ENCODE peak calls at places on chromosome 6, in seven cellular contexts. D is lower lobe of right lung, H is heart left ventricle, E is foreskin fibroblast, Y is cardiac muscle cell, B is GM23338, A is stomach. J is an unnamed sample.
A peak's percentile ranks its signal among the peaks of the same experiment; 100 is the strongest.

GRCh38 chr6:147944122-147944521 is 398.5 kb upstream of the SASH1 start:
- DNase-seq in A (no peak), D (no peak), B (peak; percentile 41), E (no peak), Y (no peak), H (no peak), J (no peak)

GRCh38 chr6:16511048-16511660 is 250.1 kb downstream of the ATXN1 start:
- DNase-seq in H (no peak), D (no peak), E (peak; percentile 22), A (no peak), Y (peak; percentile 66), B (peak; percentile 62), J (peak; percentile 48)

GRCh38 chr6:12150812-12151432 is 138.8 kb downstream of the HIVEP1 start:
- DNase-seq in D (no peak), Y (no peak), E (no peak), A (no peak), B (peak; percentile 75), H (no peak), J (peak; percentile 61)

GRCh38 chr6:166274163-166274562 is 34.0 kb downstream of the PRR18 start:
- DNase-seq in Y (no peak), B (no peak), E (no peak), H (no peak), D (no peak), A (no peak), J (no peak)

GRCh38 chr6:10151144-10151915 is 263.5 kb downstream of the TFAP2A start:
- DNase-seq in Y (no peak), A (no peak), H (no peak), E (no peak), B (no peak), D (no peak), J (peak; percentile 38)

GRCh38 chr6:152378154-152378553 is 259.0 kb downstream of the SYNE1 start:
- DNase-seq in A (no peak), B (no peak), D (no peak), E (peak; percentile 35), Y (no peak), H (no peak), J (peak; percentile 17)

GRCh38 chr6:164401871-164402270 is 907.5 kb downstream of the C6orf118 start:
- DNase-seq in Y (no peak), E (no peak), H (no peak), A (no peak), B (no peak), D (no peak), J (no peak)

GRCh38 chr6:112443666-112444065 is 96.5 kb downstream of the RFPL4B start:
- DNase-seq in Y (peak; percentile 88), B (no peak), D (no peak), A (peak; percentile 25), H (no peak), E (peak; percentile 78), J (peak; percentile 2)

GRCh38 chr6:83474309-83474708 is 38.0 kb upstream of the PRSS35 start:
- DNase-seq in E (peak; percentile 12), H (no peak), A (no peak), D (no peak), B (peak; percentile 2), Y (peak; percentile 37), J (no peak)

GRCh38 chr6:142845143-142845571 is 99.8 kb downstream of the HIVEP2 start:
- DNase-seq in D (no peak), B (no peak), Y (no peak), H (no peak), E (no peak), A (no peak), J (peak; percentile 48)

GRCh38 chr6:143432588-143432987 is 17.9 kb downstream of the ADAT2 start:
- DNase-seq in E (no peak), A (no peak), H (no peak), D (no peak), B (no peak), Y (no peak), J (no peak)

GRCh38 chr6:100512203-100512862 is 47.6 kb upstream of the SIM1 start:
- DNase-seq in Y (peak; percentile 61), B (no peak), H (no peak), D (no peak), E (peak; percentile 33), A (no peak), J (peak; percentile 52)

GRCh38 chr6:12582421-12583110 is 134.0 kb upstream of the PHACTR1 start:
- DNase-seq in Y (no peak), D (no peak), B (no peak), A (no peak), H (no peak), E (no peak), J (no peak)

GRCh38 chr6:140909156-140909555 is 1223.6 kb upstream of the GJE1 start:
- DNase-seq in B (no peak), H (no peak), Y (no peak), D (no peak), A (no peak), E (peak; percentile 46), J (peak; percentile 18)

GRCh38 chr6:115717062-115717461 is 343.6 kb downstream of the FRK start:
- DNase-seq in Y (no peak), E (no peak), A (no peak), B (no peak), D (no peak), H (no peak), J (no peak)

GRCh38 chr6:169945117-169945516 is 193.7 kb downstream of the ERMARD start:
- DNase-seq in H (no peak), E (no peak), B (no peak), Y (no peak), A (no peak), D (no peak), J (peak; percentile 25)

GRCh38 chr6:32462609-32463008 is 22.9 kb downstream of the HLA-DRA start:
- DNase-seq in A (no peak), Y (no peak), E (no peak), D (no peak), B (peak; percentile 32), H (no peak), J (no peak)

GRCh38 chr6:48111575-48111974 is 578 bp upstream of the PTCHD4 start:
- DNase-seq in H (no peak), A (no peak), E (no peak), B (peak; percentile 16), D (no peak), Y (no peak), J (peak; percentile 30)

GRCh38 chr6:7315684-7316366 is 2.8 kb upstream of the SSR1 start:
- DNase-seq in A (no peak), Y (no peak), B (no peak), H (no peak), D (no peak), E (no peak), J (no peak)

GRCh38 chr6:7314414-7314813 is 1.4 kb upstream of the SSR1 start:
- DNase-seq in Y (no peak), D (no peak), A (no peak), H (no peak), E (no peak), B (no peak), J (no peak)

GRCh38 chr6:7311920-7312615 is 931 bp downstream of the SSR1 start:
- DNase-seq in H (no peak), B (peak; percentile 31), D (no peak), Y (no peak), A (no peak), E (no peak), J (peak; percentile 55)

GRCh38 chr6:7312616-7313504 is at the start of gene SSR1:
- DNase-seq in E (peak; percentile 98), H (peak; percentile 99), Y (peak; percentile 98), D (peak; percentile 99), B (peak; percentile 98), A (peak; percentile 98), J (peak; percentile 98)

DNA sequence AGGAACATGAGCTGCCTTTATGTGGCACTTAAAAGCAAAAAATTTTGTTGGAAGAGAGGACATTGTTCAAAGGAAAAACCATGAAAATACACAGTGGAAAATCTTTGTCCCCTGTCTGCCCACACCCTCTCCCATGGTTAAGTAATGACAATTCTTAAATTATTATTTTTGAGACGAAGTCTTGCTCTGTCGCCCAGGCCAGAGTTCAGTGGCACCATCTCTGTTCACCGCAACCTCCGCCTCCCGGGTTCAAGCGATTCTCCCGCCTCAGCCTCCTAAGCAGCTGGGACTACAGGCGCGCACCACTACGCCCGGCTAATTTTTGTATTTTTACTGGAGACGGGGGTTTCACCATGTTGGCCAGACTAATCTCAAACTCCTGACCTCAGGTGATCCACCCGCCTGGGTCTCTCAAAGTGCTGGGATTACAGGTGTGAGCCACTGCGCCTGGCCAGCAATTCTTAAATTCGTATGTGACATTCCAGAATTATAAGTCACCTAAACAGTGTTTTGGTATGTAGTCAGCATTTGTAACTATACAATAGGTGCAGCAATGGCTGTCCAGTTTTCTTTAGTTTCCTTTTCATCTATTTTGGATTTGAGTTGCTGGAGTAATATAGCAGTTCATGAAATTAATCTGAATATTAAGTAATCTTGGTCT is 636 bp upstream of the SSR1 start:
- DNase-seq in E (no peak), Y (no peak), B (no peak), H (no peak), D (no peak), A (no peak), J (peak; percentile 40)
- H3K4me3 ChIP-seq in E (peak overlapping the region; percentile 87), Y (peak overlapping the region; percentile 86), B (peak overlapping the region; percentile 91), H (no peak overlapping the region), D (peak overlapping the region; percentile 96), A (peak overlapping the region; percentile 99), J (peak overlapping the region; percentile 89)

GRCh38 chr6:107729098-107729497 is 95.0 kb downstream of the SCML4 start:
- DNase-seq in E (no peak), A (no peak), D (no peak), Y (no peak), B (peak; percentile 60), H (no peak), J (no peak)
- TF ChIP-seq CTCF in E (peak; percentile 17), A (no peak), D (no peak), Y (no peak), B (peak; percentile 52), H (no peak), J (peak; percentile 4)

DNA sequence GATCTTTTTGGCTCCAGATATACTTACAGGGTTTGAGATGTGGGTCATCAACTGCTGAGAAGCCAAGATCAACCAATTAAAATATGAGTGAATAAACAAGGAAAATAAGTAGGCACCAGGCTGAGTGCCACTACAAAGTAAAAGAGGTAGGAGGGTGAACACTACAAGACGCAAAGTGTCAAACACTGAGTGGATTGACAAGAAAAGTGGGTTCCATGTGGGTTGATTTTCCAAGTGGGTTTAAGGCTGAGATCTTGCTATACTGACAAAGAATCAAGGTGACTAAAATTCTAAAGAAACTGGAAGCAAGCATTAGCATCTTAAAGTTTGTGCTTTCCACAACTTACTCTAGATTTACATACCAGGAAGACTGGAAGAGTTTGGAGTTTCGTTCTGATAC is 160.4 kb upstream of the SPACA1 start:
- DNase-seq in D (no peak), B (no peak), Y (no peak), E (no peak), H (no peak), A (no peak), J (no peak)
- H3K4me3 ChIP-seq in D (no peak overlapping the region), B (no peak overlapping the region), Y (no peak overlapping the region), E (no peak overlapping the region), H (no peak overlapping the region), A (no peak overlapping the region), J (no peak overlapping the region)

DNA sequence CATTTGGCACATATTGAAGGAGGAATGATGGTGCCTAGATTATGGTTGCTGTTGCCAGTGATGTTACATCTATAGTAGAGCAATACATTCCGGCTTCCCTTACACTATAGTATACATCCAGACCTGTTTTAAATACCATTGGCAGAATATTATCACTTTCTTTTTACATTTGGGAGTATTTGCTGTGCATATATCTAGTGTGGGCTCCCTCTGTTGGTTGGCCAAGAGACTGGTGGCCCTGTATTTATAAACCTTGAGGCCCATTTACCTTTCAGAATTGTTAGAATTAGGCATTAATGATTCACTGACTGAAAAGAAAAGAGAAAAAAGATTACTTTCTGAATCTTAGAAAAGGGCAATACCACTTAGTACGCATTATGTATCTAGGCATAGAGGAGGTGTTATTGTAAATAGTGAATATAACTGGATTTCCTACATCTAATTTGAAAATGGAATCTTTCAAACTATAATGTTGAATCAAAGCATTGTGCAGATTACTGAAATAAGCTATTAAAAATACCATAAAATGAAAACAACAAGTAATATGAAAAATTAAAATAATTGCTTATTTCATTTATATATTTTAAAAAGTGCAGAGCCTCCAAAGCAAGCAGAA is 628.8 kb upstream of the MAN1A1 start:
- DNase-seq in A (no peak), H (no peak), E (peak; percentile 12), D (no peak), B (peak; percentile 51), Y (peak; percentile 35), J (peak; percentile 48)
- TF ChIP-seq CTCF in A (peak; percentile 41), H (peak; percentile 15), E (peak; percentile 73), D (peak; percentile 46), B (peak; percentile 69), Y (peak; percentile 63), J (peak; percentile 85)

J was measured in epithelial cell of esophagus.